ENCODE peak calls at places on chromosome 19, in eight cellular contexts. L, N, G, S, C, M, U and X are unnamed samples.

GRCh38 chr19:14218615-14219330 is 12.8 kb upstream of the ADGRL1 start:
- DNase-seq in L (no peak), N (no peak), G (no peak), S (no peak), C (no peak), M (no peak), U (no peak), X (no peak)

GRCh38 chr19:41584931-41585330 is 9.0 kb downstream of the CEACAM21 start:
- DNase-seq in L (no peak), N (no peak), G (no peak), S (no peak), C (no peak), M (no peak), U (no peak), X (no peak)

GRCh38 chr19:19105365-19106060 is 32.8 kb downstream of the TMEM161A start:
- DNase-seq in L (peak; percentile 69), N (peak; percentile 74), G (peak; percentile 54), S (peak; percentile 86), C (no peak), M (peak; percentile 96), U (no peak), X (peak; percentile 96)

GRCh38 chr19:55118401-55118991 is 1.1 kb upstream of the PPP1R12C start:
- DNase-seq in L (peak; percentile 56), N (peak; percentile 78), G (peak; percentile 58), S (peak; percentile 19), C (no peak), M (peak; percentile 97), U (no peak), X (peak; percentile 90)

GRCh38 chr19:40542197-40542859 is 34.3 kb upstream of the SHKBP1 start:
- DNase-seq in L (no peak), N (peak; percentile 67), G (peak; percentile 86), S (no peak), C (no peak), M (no peak), U (no peak), X (no peak)

GRCh38 chr19:41299755-41300089 is 10.2 kb upstream of the CCDC97 start:
- DNase-seq in L (no peak), N (no peak), G (no peak), S (peak; percentile 90), C (peak; percentile 54), M (no peak), U (peak; percentile 73), X (no peak)

GRCh38 chr19:3506384-3507340 is 551 bp downstream of the FZR1 start:
- DNase-seq in L (peak; percentile 27), N (peak; percentile 45), G (peak; percentile 46), S (peak; percentile 43), C (no peak), M (peak; percentile 52), U (peak; percentile 57), X (peak; percentile 82)

GRCh38 chr19:7923295-7924191 is 2.4 kb downstream of the CTXN1 start:
- DNase-seq in L (no peak), N (no peak), G (peak; percentile 59), S (no peak), C (no peak), M (no peak), U (no peak), X (no peak)

GRCh38 chr19:19746286-19747213 is 13.6 kb upstream of the ZNF14 start:
- DNase-seq in L (no peak), N (no peak), G (no peak), S (no peak), C (no peak), M (peak; percentile 68), U (no peak), X (peak; percentile 80)

GRCh38 chr19:29529646-29530548 is 4.1 kb downstream of the VSTM2B start:
- DNase-seq in L (no peak), N (no peak), G (no peak), S (peak; percentile 37), C (no peak), M (peak; percentile 81), U (no peak), X (peak; percentile 95)
- H3K36me3 ChIP-seq in L (no peaks in the 10 kb centered on the region), N (no peaks in the 10 kb centered on the region), G (no peaks in the 10 kb centered on the region), S (no peaks in the 10 kb centered on the region), C (no peaks in the 10 kb centered on the region), M (no peaks in the 10 kb centered on the region), U (no peaks in the 10 kb centered on the region), X (no peaks in the 10 kb centered on the region)

GRCh38 chr19:43533546-43534304 is 737 bp downstream of the ZNF575 start:
- DNase-seq in L (peak; percentile 97), N (peak; percentile 100), G (peak; percentile 97), S (peak; percentile 100), C (peak; percentile 98), M (peak; percentile 100), U (peak; percentile 99), X (peak; percentile 95)

GRCh38 chr19:43532962-43533545 is at the start of gene ZNF575:
- DNase-seq in L (peak; percentile 90), N (peak; percentile 92), G (peak; percentile 89), S (peak; percentile 96), C (peak; percentile 97), M (peak; percentile 97), U (peak; percentile 88), X (peak; percentile 97)

GRCh38 chr19:43532571-43532961 is 422 bp upstream of the ZNF575 start:
- DNase-seq in L (peak; percentile 86), N (peak; percentile 90), G (peak; percentile 65), S (no peak), C (no peak), M (no peak), U (no peak), X (peak; percentile 65)

GRCh38 chr19:43534811-43535761 is 2.1 kb downstream of the ZNF575 start:
- DNase-seq in L (peak; percentile 45), N (peak; percentile 59), G (peak; percentile 78), S (peak; percentile 79), C (no peak), M (peak; percentile 95), U (peak; percentile 38), X (peak; percentile 90)

DNA sequence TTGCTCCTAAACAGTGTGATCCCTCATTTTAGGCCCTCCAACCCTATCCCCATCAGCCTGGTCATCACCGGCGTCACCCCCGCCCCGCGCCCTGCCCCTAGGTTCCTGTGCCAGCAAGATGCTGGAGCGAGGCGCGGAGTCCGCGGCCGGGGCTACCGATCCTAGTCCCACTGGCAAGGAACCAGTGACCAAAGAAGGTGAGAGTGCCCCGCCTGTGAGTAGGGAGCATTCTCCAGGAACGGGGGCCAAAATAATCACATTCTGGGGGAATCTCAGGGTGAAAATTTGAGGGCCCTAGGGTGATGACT is 1.3 kb downstream of the ZNF575 start:
- DNase-seq in L (no peak), N (no peak), G (no peak), S (no peak), C (no peak), M (no peak), U (no peak), X (no peak)
- H3K4me3 ChIP-seq in L (no peak overlapping the region), N (peak overlapping the region; percentile 53), G (no peak overlapping the region), S (no peak overlapping the region), C (no peak overlapping the region), M (peak overlapping the region; percentile 57), U (no peak overlapping the region), X (peak overlapping the region; percentile 61)

GRCh38 chr19:2291185-2291751 is 9.3 kb upstream of the PEAK3 start:
- DNase-seq in L (no peak), N (no peak), G (no peak), S (peak; percentile 77), C (no peak), M (peak; percentile 84), U (no peak), X (peak; percentile 94)
- H3K27me3 ChIP-seq in L (peaks cover 26% of the 10 kb centered on the region), N (peaks cover 34% of the 10 kb centered on the region), G (no peaks in the 10 kb centered on the region), S (peaks cover 90% of the 10 kb centered on the region), C (no peaks in the 10 kb centered on the region), M (peaks cover 68% of the 10 kb centered on the region), U (no peaks in the 10 kb centered on the region), X (peaks cover 35% of the 10 kb centered on the region)

GRCh38 chr19:11223208-11223607 is 16.2 kb upstream of the ANGPTL8 start:
- DNase-seq in L (no peak), N (no peak), G (no peak), S (no peak), C (no peak), M (no peak), U (no peak), X (no peak)

GRCh38 chr19:11225172-11225571 is 14.2 kb upstream of the ANGPTL8 start:
- DNase-seq in L (no peak), N (no peak), G (no peak), S (no peak), C (no peak), M (no peak), U (no peak), X (no peak)

GRCh38 chr19:11225815-11226214 is 13.6 kb upstream of the ANGPTL8 start:
- DNase-seq in L (no peak), N (no peak), G (no peak), S (no peak), C (no peak), M (no peak), U (no peak), X (no peak)

GRCh38 chr19:11224429-11224828 is 15.0 kb upstream of the ANGPTL8 start:
- DNase-seq in L (no peak), N (no peak), G (no peak), S (no peak), C (no peak), M (no peak), U (no peak), X (no peak)

DNA sequence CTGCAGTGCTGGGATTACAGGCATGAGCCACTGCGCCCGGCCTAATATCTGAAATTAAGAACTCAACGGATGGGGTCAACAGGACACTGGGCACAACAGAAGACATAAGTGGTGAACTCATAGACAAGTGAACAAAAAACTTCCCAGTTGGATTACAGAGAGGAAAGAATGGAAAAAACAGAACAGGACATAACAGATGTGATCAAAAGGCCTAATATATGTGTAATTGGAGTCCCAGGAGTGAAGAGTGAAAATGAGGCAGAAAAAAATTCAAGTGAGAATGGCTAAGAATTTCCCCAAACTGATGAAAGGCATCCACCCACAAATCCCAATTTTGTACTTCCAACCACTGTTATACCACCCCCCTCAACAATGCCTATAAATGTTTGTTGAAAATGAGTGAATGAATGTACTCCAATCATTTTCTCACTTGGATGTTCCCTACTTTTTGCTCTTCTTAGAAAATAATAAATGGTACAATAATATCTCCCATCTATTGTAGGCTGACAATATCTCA is 18.3 kb upstream of the ANGPTL8 start:
- DNase-seq in L (no peak), N (no peak), G (no peak), S (no peak), C (no peak), M (no peak), U (no peak), X (no peak)
- H3K36me3 ChIP-seq in L (peaks cover 19% of the 10 kb centered on the region), N (peaks cover under 1% of the 10 kb centered on the region), G (no peaks in the 10 kb centered on the region), S (no peaks in the 10 kb centered on the region), C (peaks cover 25% of the 10 kb centered on the region), M (peaks cover 10% of the 10 kb centered on the region), U (no peaks in the 10 kb centered on the region), X (peaks cover 26% of the 10 kb centered on the region)